ENCODE peak calls at places on chromosomes 7 and 10, in four cellular contexts. N is HCT116, D is HepG2, Y is GM12878. F is an unnamed sample.

GRCh38 chr7:80225361-80225760 is 90.7 kb downstream of the GNAI1 start:
- DNase-seq in N (no peak), D (no peak), Y (no peak), F (no peak)

GRCh38 chr7:56097700-56098099 is 4.9 kb upstream of the PHKG1 start:
- DNase-seq in N (no peak), D (no peak), Y (no peak), F (no peak)

GRCh38 chr7:31796375-31796774 is 109.4 kb downstream of the PPP1R17 start:
- DNase-seq in N (no peak), D (no peak), Y (no peak), F (no peak)

GRCh38 chr10:103333934-103334520 is 16.9 kb downstream of the PCGF6 start:
- DNase-seq in N (peak), D (peak), Y (no peak), F (no peak)

GRCh38 chr10:78684954-78685353 is 383.8 kb upstream of the ZMIZ1 start:
- DNase-seq in N (no peak), D (no peak), Y (no peak), F (no peak)

GRCh38 chr10:35598379-35598778 is 6.8 kb upstream of the GJD4 start:
- DNase-seq in N (no peak), D (peak), Y (no peak), F (no peak)

GRCh38 chr10:6530211-6530840 is 49.8 kb downstream of the PRKCQ start:
- DNase-seq in N (no peak), D (no peak), Y (no peak), F (no peak)

GRCh38 chr10:60009316-60009715 is 103.0 kb upstream of the CCDC6 start:
- DNase-seq in N (no peak), D (no peak), Y (no peak), F (no peak)

GRCh38 chr10:3393958-3394357 is 221.4 kb upstream of the PITRM1 start:
- DNase-seq in N (no peak), D (no peak), Y (no peak), F (no peak)

GRCh38 chr7:55165176-55165861 is 146.5 kb downstream of the EGFR start:
- DNase-seq in N (no peak), D (no peak), Y (no peak), F (no peak)

GRCh38 chr7:29989257-29989995 is at the start of gene SCRN1:
- DNase-seq in N (no peak), D (peak), Y (no peak), F (no peak)

GRCh38 chr10:131811239-131812011 is 89.4 kb upstream of the PPP2R2D start:
- DNase-seq in N (no peak), D (no peak), Y (no peak), F (no peak)

GRCh38 chr7:5500777-5501350 is 77.2 kb upstream of the TNRC18 start:
- DNase-seq in N (no peak), D (no peak), Y (no peak), F (no peak)
- TF ChIP-seq ATF3 in N (no peak), D (no peak), Y (no peak), F (no peak)

GRCh38 chr7:99363286-99363685 is 11.2 kb upstream of the ARPC1B start:
- DNase-seq in N (no peak), D (no peak), Y (no peak), F (no peak)

GRCh38 chr7:99362801-99363200 is 11.7 kb upstream of the ARPC1B start:
- DNase-seq in N (no peak), D (no peak), Y (no peak), F (no peak)

GRCh38 chr7:99355098-99355497 is 19.4 kb upstream of the ARPC1B start:
- DNase-seq in N (no peak), D (no peak), Y (no peak), F (no peak)

GRCh38 chr7:99359465-99360154 is 14.9 kb upstream of the ARPC1B start:
- DNase-seq in N (no peak), D (no peak), Y (no peak), F (no peak)

GRCh38 chr7:99357701-99358490 is 16.6 kb upstream of the ARPC1B start:
- DNase-seq in N (no peak), D (no peak), Y (no peak), F (no peak)
- TF ChIP-seq RAD21 in N (no peak), D (no peak), Y (no peak), F (no peak)

GRCh38 chr7:153433223-153433622 is 619.0 kb upstream of the DPP6 start:
- DNase-seq in N (no peak), D (no peak), Y (no peak), F (no peak)

GRCh38 chr7:153430931-153431330 is 621.3 kb upstream of the DPP6 start:
- DNase-seq in N (no peak), D (no peak), Y (no peak), F (peak)

GRCh38 chr7:153432056-153432455 is 620.1 kb upstream of the DPP6 start:
- DNase-seq in N (no peak), D (no peak), Y (no peak), F (peak)
- H3K4me3 ChIP-seq in N (no peak), D (no peak), Y (no peak), F (no peak)

GRCh38 chr7:96408881-96409280 is 87.0 kb upstream of the SLC25A13 start:
- DNase-seq in N (no peak), D (no peak), Y (no peak), F (no peak)
- TF ChIP-seq ATF3 in N (no peak), D (no peak), Y (no peak), F (no peak)

GRCh38 chr7:26937956-26938623 is 73.7 kb upstream of the SKAP2 start:
- DNase-seq in N (no peak), D (no peak), Y (no peak), F (no peak)
- TF ChIP-seq RAD21 in N (no peak), D (no peak), Y (no peak), F (no peak)

GRCh38 chr10:42932735-42933453 is 144.0 kb upstream of the RET start:
- DNase-seq in N (no peak), D (no peak), Y (no peak), F (peak)
- H3K4me3 ChIP-seq in N (no peak), D (no peak), Y (no peak), F (peak)

DNA sequence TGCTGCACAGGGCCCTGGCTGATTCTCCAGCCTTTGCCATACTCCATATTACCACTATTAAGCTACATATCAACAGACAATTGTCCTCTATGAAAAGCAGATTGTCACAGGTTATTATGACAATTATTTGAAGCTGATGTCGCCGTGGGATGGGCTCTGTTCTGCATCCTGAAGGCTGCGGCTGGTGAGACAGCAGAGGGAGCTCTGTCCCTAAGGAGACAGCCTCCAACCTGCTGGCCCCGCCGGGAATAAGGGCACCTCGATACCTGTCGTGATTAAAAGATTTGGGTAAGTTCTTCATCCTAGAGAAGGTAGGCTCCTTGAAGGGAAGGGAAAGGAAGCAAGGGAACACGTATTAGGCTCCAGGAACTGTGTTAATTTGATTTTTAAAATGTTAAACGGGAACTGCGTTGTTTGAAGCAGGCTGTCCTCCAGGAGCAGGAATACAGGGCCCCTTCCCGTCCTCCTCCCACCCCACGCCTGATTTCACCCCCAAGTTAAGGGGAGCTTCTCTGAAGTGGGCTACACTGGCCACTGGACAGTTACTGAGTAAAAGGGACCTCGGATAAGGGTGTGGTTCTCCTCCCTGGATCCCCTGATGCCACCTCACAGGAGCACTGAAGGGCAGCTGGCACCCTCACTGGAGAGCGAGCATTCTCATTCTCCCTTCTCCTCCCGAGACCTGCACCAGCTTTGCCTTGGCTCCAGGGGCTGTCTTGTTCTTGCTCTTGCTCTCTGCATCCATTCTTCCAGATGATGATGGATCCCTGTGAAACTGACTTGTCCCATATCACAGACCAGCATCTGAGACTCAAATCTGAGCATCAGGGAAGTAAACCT is 11.8 kb upstream of the TIAL1 start:
- DNase-seq in N (peak), D (peak), Y (no peak), F (peak)
- TF ChIP-seq ATF3 in N (no peak), D (no peak), Y (no peak), F (no peak)

GRCh38 chr10:47245731-47246350 is 54.2 kb upstream of the GDF10 start:
- DNase-seq in N (no peak), D (no peak), Y (no peak), F (no peak)

GRCh38 chr10:47243356-47243755 is 56.6 kb upstream of the GDF10 start:
- DNase-seq in N (no peak), D (no peak), Y (no peak), F (no peak)

GRCh38 chr10:47246409-47247189 is 53.4 kb upstream of the GDF10 start:
- DNase-seq in N (no peak), D (no peak), Y (no peak), F (no peak)

GRCh38 chr10:47243791-47244190 is 56.2 kb upstream of the GDF10 start:
- DNase-seq in N (no peak), D (no peak), Y (no peak), F (no peak)

GRCh38 chr10:47244560-47245500 is 55.2 kb upstream of the GDF10 start:
- DNase-seq in N (no peak), D (no peak), Y (no peak), F (no peak)
- TF ChIP-seq RAD21 in N (no peak), D (no peak), Y (no peak), F (no peak)

GRCh38 chr10:87579563-87579962 is 74.9 kb downstream of the MINPP1 start:
- DNase-seq in N (no peak), D (no peak), Y (no peak), F (no peak)
- H3K4me3 ChIP-seq in N (no peak), D (no peak), Y (no peak), F (no peak)